ENCODE peak calls at places on chromosomes 16 and 17, in seven cellular contexts. Q is epithelial cell of esophagus; U is RWPE2; N is psoas muscle; P is CD4-positive, alpha-beta T cell; T is tibial nerve; M is cardiac muscle cell. C is an unnamed sample.

GRCh38 chr16:72198641-72199250 is 26.8 kb upstream of the PMFBP1 start:
- DNase-seq in Q (no peak), U (no peak), N (no peak), P (no peak), T (no peak), M (peak), C (no peak)

GRCh38 chr17:35801583-35802224 is 6.3 kb upstream of the MMP28 start:
- DNase-seq in Q (no peak), U (no peak), N (peak), P (no peak), T (no peak), M (peak), C (peak)

GRCh38 chr17:55005520-55005919 is 37.0 kb downstream of the STXBP4 start:
- DNase-seq in Q (peak), U (no peak), N (no peak), P (no peak), T (no peak), M (peak), C (no peak)

GRCh38 chr16:12837344-12837743 is 33.7 kb upstream of the CPPED1 start:
- DNase-seq in Q (no peak), U (no peak), N (no peak), P (no peak), T (no peak), M (no peak), C (no peak)

GRCh38 chr17:65173284-65173793 is 36.2 kb downstream of the RGS9 start:
- DNase-seq in Q (peak), U (no peak), N (no peak), P (peak), T (no peak), M (peak), C (peak)

GRCh38 chr17:16339959-16340358 is 13.3 kb downstream of the CENPV start:
- DNase-seq in Q (no peak), U (no peak), N (no peak), P (no peak), T (no peak), M (no peak), C (no peak)

GRCh38 chr17:46264456-46265198 is 30.3 kb upstream of the LRRC37A start:
- DNase-seq in Q (peak), U (no peak), N (no peak), P (no peak), T (no peak), M (peak), C (no peak)

GRCh38 chr17:79949646-79950292 is 85.9 kb downstream of the TBC1D16 start:
- DNase-seq in Q (no peak), U (peak), N (no peak), P (no peak), T (no peak), M (no peak), C (peak)

GRCh38 chr16:12147681-12148479 is 171.3 kb downstream of the SNX29 start:
- DNase-seq in Q (no peak), U (no peak), N (no peak), P (no peak), T (no peak), M (no peak), C (no peak)

GRCh38 chr16:1908081-1908633 is 10.1 kb downstream of the HS3ST6 start:
- DNase-seq in Q (no peak), U (no peak), N (no peak), P (no peak), T (no peak), M (no peak), C (no peak)

GRCh38 chr16:35188288-35189155 is 1729.1 kb downstream of the TP53TG3F start:
- DNase-seq in Q (peak), U (no peak), N (no peak), P (no peak), T (no peak), M (no peak), C (no peak)
- TF ChIP-seq CTCF in Q (no peak), U (peak), N (no peak), P (no peak), T (no peak), M (no peak), C (no peak)

DNA sequence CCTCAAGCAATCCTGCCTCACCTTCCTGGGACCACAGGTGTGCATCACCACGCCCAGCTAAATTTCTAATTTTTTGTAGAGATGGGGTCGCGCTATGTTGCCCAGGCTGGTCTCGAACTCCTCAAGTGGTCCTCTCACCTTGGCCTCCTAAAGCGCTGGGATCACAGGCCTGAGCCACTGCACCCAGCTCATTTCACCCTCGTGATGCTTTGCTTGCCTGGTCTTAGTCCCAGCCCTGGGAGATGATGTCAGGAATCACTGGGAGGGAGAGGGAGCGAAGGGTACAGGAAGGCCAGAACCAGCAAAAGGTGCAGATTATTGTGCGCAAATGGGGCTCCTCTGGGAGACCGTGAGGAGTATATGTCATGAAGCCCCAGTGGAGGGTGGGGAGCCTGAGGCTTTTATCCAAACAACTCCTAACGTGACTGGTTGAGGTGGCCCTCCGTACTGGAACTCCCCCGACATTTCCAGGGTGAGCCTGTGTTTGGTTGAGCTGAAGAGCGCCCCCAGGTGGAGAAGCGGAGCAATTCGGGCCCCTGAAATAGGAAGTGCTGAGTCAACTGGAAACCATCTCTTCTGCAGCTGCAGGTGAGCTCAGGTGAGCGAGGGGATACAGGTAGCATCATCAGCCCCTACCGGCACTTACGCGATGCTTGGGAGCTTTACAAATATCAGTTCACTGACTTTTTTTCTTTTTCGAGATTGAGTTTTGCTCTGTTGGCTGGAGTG is 41.2 kb upstream of the HAPSTR1 start:
- DNase-seq in Q (peak), U (no peak), N (no peak), P (no peak), T (no peak), M (peak), C (peak)
- TF ChIP-seq CTCF in Q (peak), U (peak), N (no peak), P (no peak), T (peak), M (peak), C (peak)

DNA sequence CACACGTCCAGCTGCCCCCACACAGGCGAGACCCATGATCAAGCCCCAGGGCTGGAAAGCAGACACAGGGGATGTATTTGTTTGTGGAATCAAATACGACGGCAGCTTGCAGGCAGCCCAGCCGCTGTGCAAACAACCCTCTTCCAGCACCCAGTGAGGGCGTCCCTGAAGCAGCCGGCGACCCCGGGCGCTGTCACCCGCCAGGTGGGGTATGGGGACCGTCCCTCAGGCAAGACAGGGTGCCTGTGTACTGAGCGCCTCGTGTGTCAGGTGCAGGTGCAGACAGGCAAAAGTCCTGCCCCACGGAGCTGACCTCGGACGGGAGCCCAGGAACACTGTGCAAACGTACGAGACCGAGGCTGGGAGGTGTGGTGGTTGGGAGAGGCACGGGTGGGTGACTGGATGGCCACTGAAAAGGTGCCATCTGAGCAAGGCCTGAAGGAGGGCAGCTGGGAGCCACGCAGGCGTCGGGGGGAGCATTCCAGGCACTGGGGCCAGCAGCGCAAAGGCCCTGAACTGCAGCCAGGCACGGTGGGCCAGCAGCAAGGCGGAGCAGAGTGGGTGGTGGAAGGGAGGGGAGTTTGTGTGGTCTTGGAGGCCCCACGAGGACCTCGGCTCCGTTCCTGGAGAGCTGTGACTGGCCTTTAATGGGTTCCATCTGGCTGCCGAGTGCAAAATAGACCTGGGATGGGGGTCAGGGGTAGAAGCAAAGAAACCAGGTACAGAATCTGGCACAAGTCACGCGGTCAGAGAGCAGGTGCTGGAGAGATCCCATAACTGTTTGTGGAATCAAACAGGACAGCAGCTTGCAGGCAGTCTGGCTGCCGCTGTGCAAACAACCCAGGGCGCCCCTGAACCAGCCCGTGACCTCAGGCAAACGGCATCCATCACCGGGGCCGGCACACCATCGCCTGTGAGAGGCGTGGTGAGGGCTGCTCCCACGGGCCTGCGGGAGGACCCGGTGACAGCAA is 48.3 kb downstream of the CBFA2T3 start:
- DNase-seq in Q (no peak), U (no peak), N (no peak), P (no peak), T (no peak), M (no peak), C (peak)
- TF ChIP-seq CTCF in Q (no peak), U (no peak), N (no peak), P (no peak), T (no peak), M (no peak), C (no peak)

GRCh38 chr17:42436401-42436800 is 13.3 kb upstream of the CAVIN1 start:
- DNase-seq in Q (peak), U (no peak), N (peak), P (no peak), T (no peak), M (no peak), C (no peak)

GRCh38 chr17:42441717-42442565 is 16.7 kb upstream of the ATP6V0A1 start:
- DNase-seq in Q (no peak), U (no peak), N (no peak), P (no peak), T (no peak), M (no peak), C (no peak)

GRCh38 chr17:42438600-42439567 is 15.8 kb upstream of the CAVIN1 start:
- DNase-seq in Q (peak), U (no peak), N (no peak), P (peak), T (no peak), M (no peak), C (peak)
- TF ChIP-seq CTCF in Q (peak), U (peak), N (peak), P (peak), T (peak), M (peak), C (no peak)

DNA sequence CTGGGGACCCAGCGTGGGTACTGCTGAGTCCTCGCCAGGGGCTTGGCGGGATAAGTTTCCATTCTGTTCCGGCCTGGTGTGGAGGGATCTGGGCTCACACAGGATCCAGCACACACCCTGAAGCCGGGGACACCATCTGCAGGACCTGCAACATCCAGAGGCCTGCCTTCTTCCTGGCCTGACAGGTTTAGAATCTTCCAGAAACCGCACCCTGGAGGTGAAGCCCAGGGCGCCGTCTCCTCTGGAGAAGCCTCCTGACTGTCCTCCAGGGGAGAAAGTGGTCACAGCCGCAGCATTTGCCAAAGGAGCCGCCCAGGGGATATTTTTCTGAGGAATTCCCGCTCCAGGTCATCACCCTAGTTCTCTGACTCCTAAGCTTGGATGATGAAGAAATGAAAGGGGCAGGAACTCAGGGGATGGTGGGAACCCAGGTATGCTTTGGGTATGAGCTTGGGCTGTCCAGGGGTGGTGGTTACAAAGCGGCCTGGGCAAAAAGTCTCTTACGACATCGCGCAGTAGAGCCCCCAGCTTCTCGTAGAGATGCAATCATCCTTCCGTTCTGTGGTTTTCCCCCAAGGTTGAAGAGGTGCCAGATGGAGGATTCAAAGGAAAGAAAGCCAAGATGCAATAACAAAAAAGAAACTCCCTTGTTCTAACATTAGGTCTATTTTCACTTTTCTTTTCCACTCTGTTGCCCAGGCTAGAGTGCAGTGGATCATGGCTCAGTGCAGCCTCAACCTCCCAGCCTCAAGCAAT is 9.1 kb upstream of the CRISPLD2 start:
- DNase-seq in Q (no peak), U (no peak), N (peak), P (no peak), T (peak), M (no peak), C (no peak)
- TF ChIP-seq CTCF in Q (no peak), U (no peak), N (no peak), P (no peak), T (no peak), M (no peak), C (no peak)

GRCh38 chr16:31142109-31143035 is 6.8 kb upstream of the PRSS8 start:
- DNase-seq in Q (peak), U (peak), N (peak), P (peak), T (peak), M (peak), C (peak)
- TF ChIP-seq CTCF in Q (peak), U (peak), N (peak), P (peak), T (peak), M (peak), C (peak)

DNA sequence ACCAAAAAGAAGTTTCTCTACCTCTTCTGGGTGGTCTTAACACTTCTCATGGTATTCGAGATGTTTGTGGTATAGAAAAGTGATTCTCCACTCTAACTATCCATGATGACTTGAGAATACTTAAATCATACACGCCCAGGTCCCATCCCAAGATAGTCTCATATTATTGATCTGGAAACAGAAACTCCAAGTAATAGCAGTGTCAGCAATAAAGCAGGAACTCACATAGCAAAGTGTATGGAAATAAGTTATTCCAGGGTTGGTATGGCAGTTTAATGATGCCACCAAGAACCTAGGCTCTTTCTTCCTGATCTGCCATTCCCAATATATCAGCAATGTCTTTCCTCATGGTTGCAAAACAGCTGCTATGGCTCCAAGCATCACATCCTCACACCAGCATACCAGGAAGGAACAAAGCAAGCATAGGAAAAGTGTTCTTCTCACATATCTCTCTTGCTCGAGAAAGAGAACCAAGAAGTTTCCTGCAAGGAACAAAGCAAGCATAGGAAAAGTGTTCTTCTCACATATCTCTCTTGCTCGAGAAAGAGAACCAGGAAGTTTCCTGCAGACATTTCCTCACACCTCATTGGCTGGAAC is 23.6 kb upstream of the TOX3 start:
- DNase-seq in Q (no peak), U (no peak), N (no peak), P (no peak), T (no peak), M (no peak), C (no peak)
- TF ChIP-seq CTCF in Q (no peak), U (no peak), N (no peak), P (no peak), T (no peak), M (no peak), C (no peak)

GRCh38 chr16:52068447-52069074 is 478.4 kb downstream of the TOX3 start:
- DNase-seq in Q (peak), U (no peak), N (no peak), P (no peak), T (no peak), M (peak), C (peak)
- TF ChIP-seq CTCF in Q (peak), U (peak), N (no peak), P (no peak), T (no peak), M (no peak), C (no peak)

GRCh38 chr16:87703071-87703470 is 62.7 kb downstream of the KLHDC4 start:
- DNase-seq in Q (no peak), U (no peak), N (no peak), P (no peak), T (no peak), M (no peak), C (no peak)

GRCh38 chr16:87703835-87704375 is 61.9 kb downstream of the KLHDC4 start:
- DNase-seq in Q (no peak), U (no peak), N (no peak), P (no peak), T (no peak), M (no peak), C (peak)

GRCh38 chr16:87701066-87701425 is 64.7 kb downstream of the KLHDC4 start:
- DNase-seq in Q (no peak), U (no peak), N (no peak), P (no peak), T (no peak), M (no peak), C (no peak)

GRCh38 chr16:87701505-87701921 is 64.3 kb downstream of the KLHDC4 start:
- DNase-seq in Q (no peak), U (no peak), N (no peak), P (no peak), T (no peak), M (no peak), C (peak)

DNA sequence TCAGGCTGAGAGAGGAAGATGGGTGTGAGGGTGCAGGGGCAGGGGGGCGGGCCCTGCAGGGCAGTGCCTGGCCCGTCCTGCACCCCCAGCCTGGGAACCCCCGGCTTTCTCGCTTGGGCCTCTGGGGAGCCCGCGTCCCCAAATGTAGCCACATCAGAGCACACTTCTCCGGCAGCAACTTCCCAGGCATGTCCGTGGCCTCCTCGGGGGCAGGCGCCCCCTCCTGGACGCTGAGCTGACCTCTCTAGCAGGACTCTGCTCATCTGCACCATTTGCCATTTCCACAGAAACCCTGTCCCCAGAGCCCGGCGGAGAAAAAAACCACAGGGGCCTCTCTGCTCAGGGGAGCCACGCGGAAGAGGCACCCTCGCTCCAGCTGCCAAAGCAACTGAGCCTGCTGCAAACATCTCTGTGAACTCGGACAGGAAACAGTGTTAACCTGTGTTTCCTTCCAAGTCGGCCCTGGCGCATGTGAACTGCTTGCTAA is 63.4 kb downstream of the KLHDC4 start:
- DNase-seq in Q (no peak), U (no peak), N (no peak), P (peak), T (no peak), M (peak), C (peak)
- TF ChIP-seq CTCF in Q (peak), U (no peak), N (no peak), P (peak), T (peak), M (peak), C (peak)

GRCh38 chr16:67305216-67306071 is 21.1 kb downstream of the KCTD19 start:
- DNase-seq in Q (no peak), U (no peak), N (no peak), P (no peak), T (no peak), M (no peak), C (no peak)
- TF ChIP-seq CTCF in Q (no peak), U (no peak), N (no peak), P (no peak), T (no peak), M (no peak), C (no peak)

C was measured in glutamatergic neuron.